ENCODE peak calls at places on chromosomes 12 and 14, in four cellular contexts. M is suprapubic skin, I is AG04450, P is left ventricle myocardium inferior. D is an unnamed sample.

GRCh38 chr12:65868133-65868705 is 43.9 kb downstream of the HMGA2 start:
- DNase-seq in M (no peak), I (peak), P (no peak), D (no peak)

GRCh38 chr12:53728206-53728605 is 954 bp upstream of the CALCOCO1 start:
- DNase-seq in M (no peak), I (no peak), P (no peak), D (no peak)

GRCh38 chr14:44803239-44803905 is 158.4 kb downstream of the KLHL28 start:
- DNase-seq in M (no peak), I (no peak), P (no peak), D (no peak)

GRCh38 chr12:2172486-2173214 is 119.9 kb downstream of the CACNA1C start:
- DNase-seq in M (no peak), I (no peak), P (no peak), D (no peak)

GRCh38 chr12:4024701-4025419 is 151.7 kb upstream of the PARP11 start:
- DNase-seq in M (no peak), I (no peak), P (no peak), D (no peak)

GRCh38 chr14:33717866-33718265 is 233.0 kb downstream of the EGLN3 start:
- DNase-seq in M (no peak), I (no peak), P (no peak), D (no peak)

GRCh38 chr12:80187660-80188090 is 88.3 kb downstream of the OTOGL start:
- DNase-seq in M (no peak), I (no peak), P (peak), D (no peak)

GRCh38 chr12:124625867-124626675 is 58.7 kb upstream of the NCOR2 start:
- DNase-seq in M (peak), I (no peak), P (peak), D (peak)

GRCh38 chr12:63018273-63018672 is 83.3 kb upstream of the PPM1H start:
- DNase-seq in M (no peak), I (no peak), P (no peak), D (no peak)

GRCh38 chr12:16076970-16077527 is 165.9 kb downstream of the DERA start:
- DNase-seq in M (no peak), I (no peak), P (no peak), D (no peak)

GRCh38 chr12:16075887-16076286 is 164.8 kb downstream of the DERA start:
- DNase-seq in M (no peak), I (no peak), P (no peak), D (no peak)

GRCh38 chr12:16076553-16076952 is 165.4 kb downstream of the DERA start:
- DNase-seq in M (no peak), I (no peak), P (no peak), D (no peak)
- TF ChIP-seq CTCF in M (no peak), I (peak), P (peak), D (no peak)

DNA sequence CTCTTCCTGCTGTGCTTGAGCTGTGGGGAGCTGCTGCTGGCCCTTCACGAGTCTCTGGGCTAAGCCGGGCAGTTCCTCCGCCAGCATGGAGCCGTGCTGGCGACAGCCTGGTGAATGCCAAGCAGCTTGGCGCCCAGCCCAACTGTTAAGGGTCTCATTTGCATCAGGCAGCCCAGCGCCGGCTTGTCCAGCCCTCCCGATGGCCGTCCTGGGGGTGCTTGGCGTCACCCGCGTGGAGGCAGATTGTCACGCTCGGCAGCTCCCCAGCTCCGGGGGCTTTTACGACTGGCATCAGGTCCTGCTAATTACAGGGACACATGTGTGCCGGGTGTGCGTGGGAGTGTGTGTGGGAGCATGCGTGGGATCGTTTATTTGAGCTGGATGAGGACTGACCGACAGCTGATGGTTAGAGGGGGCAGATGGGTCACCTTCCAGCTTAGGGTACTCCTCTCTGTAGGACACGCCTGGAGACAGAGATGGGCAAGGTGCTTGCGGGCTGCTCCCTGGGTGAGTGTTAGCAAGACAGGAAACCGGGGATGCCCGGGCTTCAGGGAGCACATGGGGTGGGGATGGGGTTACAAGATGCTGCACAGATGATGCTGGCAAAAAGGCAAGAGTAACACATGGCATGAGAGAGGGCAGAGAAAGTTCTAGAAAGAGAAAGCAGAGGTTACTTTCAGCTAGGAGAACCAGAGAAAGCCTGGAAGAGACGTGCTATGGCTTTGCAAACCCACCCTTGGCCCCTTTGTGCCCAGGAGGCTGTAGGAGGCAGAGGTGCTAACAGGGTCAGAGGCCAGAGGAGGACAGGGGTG is 64.1 kb downstream of the KIF26A start:
- DNase-seq in M (no peak), I (no peak), P (no peak), D (no peak)
- H3K4me3 ChIP-seq in M (no peak), I (no peak), P (no peak), D (peak)

GRCh38 chr12:16523570-16524331 is 82.2 kb downstream of the LMO3 start:
- DNase-seq in M (no peak), I (no peak), P (no peak), D (no peak)
- H3K27ac ChIP-seq in M (no peak), I (no peak), P (no peak), D (no peak)

GRCh38 chr14:55374771-55375170 is 36.9 kb downstream of the ATG14 start:
- DNase-seq in M (no peak), I (no peak), P (no peak), D (no peak)

GRCh38 chr14:55381040-55381439 is 30.6 kb downstream of the ATG14 start:
- DNase-seq in M (no peak), I (no peak), P (no peak), D (no peak)

GRCh38 chr14:55381561-55381960 is 30.1 kb downstream of the ATG14 start:
- DNase-seq in M (no peak), I (no peak), P (no peak), D (no peak)

GRCh38 chr14:55373784-55374725 is 37.6 kb downstream of the ATG14 start:
- DNase-seq in M (no peak), I (no peak), P (no peak), D (no peak)

DNA sequence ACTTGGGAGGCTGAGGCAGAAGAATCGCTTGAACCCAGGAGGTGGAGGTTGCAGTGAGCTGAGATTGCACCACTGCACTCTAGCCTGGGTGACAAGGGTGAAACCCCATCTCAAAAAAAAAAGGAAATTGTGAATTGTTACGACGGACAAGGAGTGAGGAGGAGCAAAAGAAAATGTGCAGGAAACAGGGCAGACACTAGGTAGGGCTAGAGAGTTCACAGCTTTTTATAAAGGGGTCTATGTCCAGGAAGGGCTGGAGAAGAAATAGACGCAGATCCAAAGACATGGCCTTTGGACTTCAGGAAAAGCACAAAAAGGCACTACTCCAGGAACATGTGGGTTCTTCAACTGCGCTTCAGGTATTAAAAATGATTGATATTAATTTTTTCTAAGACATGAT is 34.4 kb downstream of the ATG14 start:
- DNase-seq in M (no peak), I (no peak), P (no peak), D (no peak)
- TF ChIP-seq CTCF in M (no peak), I (no peak), P (no peak), D (no peak)

GRCh38 chr14:69547701-69548348 is 26.8 kb downstream of the CCDC177 start:
- DNase-seq in M (no peak), I (no peak), P (no peak), D (no peak)
- H3K4me3 ChIP-seq in M (peak), I (no peak), P (peak), D (peak)

DNA sequence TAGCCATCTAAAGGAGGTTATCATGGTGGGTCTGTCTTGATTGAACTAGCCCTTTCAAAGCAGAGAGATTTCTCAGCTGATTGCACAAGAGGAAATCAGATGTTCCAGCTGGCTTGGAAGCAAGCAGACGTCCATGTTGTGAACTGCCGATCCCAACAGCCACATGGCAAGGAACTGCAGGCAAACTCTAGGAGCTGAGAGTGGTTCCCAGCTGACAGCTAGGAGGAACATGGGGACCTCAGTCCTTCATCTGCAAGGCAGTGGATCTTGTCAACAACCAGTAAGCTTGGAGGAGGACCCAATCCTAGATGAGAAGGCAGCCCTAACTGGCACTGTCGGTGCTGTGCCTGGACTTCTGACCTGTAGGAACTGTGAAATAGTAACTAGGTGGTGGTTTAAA is 7.7 kb downstream of the ACVR1B start:
- DNase-seq in M (no peak), I (no peak), P (no peak), D (peak)
- H3K27ac ChIP-seq in M (peak), I (no peak), P (no peak), D (no peak)

DNA sequence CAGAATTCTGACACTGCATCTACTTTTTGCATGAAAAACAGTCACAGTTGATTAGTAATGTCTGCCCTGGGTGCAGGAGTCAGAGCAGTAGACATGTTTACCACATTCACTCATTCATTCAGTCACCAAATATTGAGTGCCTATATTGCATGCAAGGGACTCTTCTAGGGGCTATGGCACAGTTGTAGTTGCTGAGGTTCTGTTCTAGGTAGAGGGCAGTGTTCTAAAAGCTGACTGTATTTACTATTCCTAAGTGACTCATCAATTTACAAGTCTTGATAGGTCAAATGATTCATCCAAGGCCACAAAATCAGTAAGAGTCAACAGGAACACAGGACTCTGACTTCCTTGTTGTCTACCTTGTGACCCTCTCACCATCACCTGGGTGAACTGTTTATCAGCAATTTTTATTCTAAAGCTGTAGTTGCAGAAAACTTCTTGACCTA is 223.0 kb downstream of the KTN1 start:
- DNase-seq in M (no peak), I (no peak), P (no peak), D (no peak)
- TF ChIP-seq CTCF in M (no peak), I (no peak), P (no peak), D (no peak)

D was measured in coronary artery.